ENCODE peak calls at places on chromosome 18, in seven cellular contexts. Y, N, V, I, B, J and S are unnamed samples.

GRCh38 chr18:7844418-7844817 is 277.3 kb downstream of the PTPRM start:
- DNase-seq in Y (no peak), N (no peak), V (peak; percentile 17), I (no peak), B (peak; percentile 86), J (peak; percentile 45), S (no peak)

GRCh38 chr18:59814872-59815271 is 84.9 kb upstream of the PMAIP1 start:
- DNase-seq in Y (peak; percentile 73), N (no peak), V (peak; percentile 88), I (no peak), B (peak; percentile 61), J (peak; percentile 86), S (no peak)

GRCh38 chr18:70047931-70048603 is 100.4 kb upstream of the CD226 start:
- DNase-seq in Y (peak; percentile 41), N (no peak), V (peak; percentile 41), I (no peak), B (peak; percentile 93), J (peak; percentile 73), S (no peak)

GRCh38 chr18:74499633-74500032 is 3.5 kb downstream of the CNDP2 start:
- DNase-seq in Y (peak; percentile 31), N (peak; percentile 74), V (no peak), I (no peak), B (peak; percentile 72), J (peak; percentile 30), S (peak; percentile 64)

GRCh38 chr18:57784034-57784815 is 18.9 kb downstream of the ATP8B1 start:
- DNase-seq in Y (peak; percentile 89), N (no peak), V (peak; percentile 67), I (peak; percentile 21), B (peak; percentile 85), J (peak; percentile 91), S (no peak)

GRCh38 chr18:42644729-42645131 is 470.8 kb downstream of the RIT2 start:
- DNase-seq in Y (no peak), N (no peak), V (no peak), I (no peak), B (peak; percentile 18), J (peak; percentile 26), S (no peak)

GRCh38 chr18:75029456-75029855 is 179.5 kb downstream of the PTGR3 start:
- DNase-seq in Y (no peak), N (no peak), V (no peak), I (no peak), B (no peak), J (no peak), S (peak; percentile 22)

GRCh38 chr18:3388323-3388722 is 61.6 kb upstream of the TGIF1 start:
- DNase-seq in Y (no peak), N (no peak), V (no peak), I (no peak), B (no peak), J (no peak), S (no peak)

GRCh38 chr18:53629356-53629755 is 595.1 kb downstream of the MBD2 start:
- DNase-seq in Y (no peak), N (no peak), V (no peak), I (no peak), B (no peak), J (no peak), S (no peak)

GRCh38 chr18:8019600-8019999 is 452.5 kb downstream of the PTPRM start:
- DNase-seq in Y (no peak), N (no peak), V (no peak), I (no peak), B (no peak), J (no peak), S (no peak)

GRCh38 chr18:26403451-26403850 is 144.9 kb downstream of the KCTD1 start:
- DNase-seq in Y (no peak), N (no peak), V (no peak), I (no peak), B (no peak), J (no peak), S (no peak)

GRCh38 chr18:22609642-22610041 is 191.9 kb upstream of the CTAGE1 start:
- DNase-seq in Y (peak; percentile 48), N (no peak), V (no peak), I (no peak), B (peak; percentile 24), J (peak; percentile 43), S (no peak)

GRCh38 chr18:7152485-7152884 is 34.9 kb upstream of the LAMA1 start:
- DNase-seq in Y (no peak), N (no peak), V (no peak), I (no peak), B (no peak), J (no peak), S (no peak)

GRCh38 chr18:67608171-67608570 is 91.7 kb upstream of the DSEL start:
- DNase-seq in Y (no peak), N (no peak), V (no peak), I (no peak), B (no peak), J (peak; percentile 50), S (no peak)

GRCh38 chr18:986552-986951 is 81.9 kb downstream of the ADCYAP1 start:
- DNase-seq in Y (no peak), N (no peak), V (no peak), I (no peak), B (no peak), J (no peak), S (no peak)

GRCh38 chr18:2244641-2245040 is 326.7 kb downstream of the METTL4 start:
- DNase-seq in Y (no peak), N (no peak), V (no peak), I (no peak), B (no peak), J (no peak), S (no peak)

GRCh38 chr18:9069482-9070059 is 32.9 kb upstream of the NDUFV2 start:
- DNase-seq in Y (no peak), N (no peak), V (no peak), I (no peak), B (no peak), J (no peak), S (no peak)

GRCh38 chr18:69400976-69401474 is 337 bp downstream of the DOK6 start:
- DNase-seq in Y (peak; percentile 46), N (peak; percentile 37), V (no peak), I (peak; percentile 53), B (no peak), J (peak; percentile 33), S (peak; percentile 8)

GRCh38 chr18:11040823-11041712 is 108.3 kb downstream of the PIEZO2 start:
- DNase-seq in Y (peak; percentile 80), N (peak; percentile 50), V (peak; percentile 41), I (peak; percentile 68), B (peak; percentile 27), J (peak; percentile 73), S (peak; percentile 35)
- TF ChIP-seq CTCF in Y (peak; percentile 93), N (peak; percentile 67), V (peak; percentile 92), I (peak; percentile 72), B (peak; percentile 59), J (peak; percentile 80), S (peak; percentile 67)

DNA sequence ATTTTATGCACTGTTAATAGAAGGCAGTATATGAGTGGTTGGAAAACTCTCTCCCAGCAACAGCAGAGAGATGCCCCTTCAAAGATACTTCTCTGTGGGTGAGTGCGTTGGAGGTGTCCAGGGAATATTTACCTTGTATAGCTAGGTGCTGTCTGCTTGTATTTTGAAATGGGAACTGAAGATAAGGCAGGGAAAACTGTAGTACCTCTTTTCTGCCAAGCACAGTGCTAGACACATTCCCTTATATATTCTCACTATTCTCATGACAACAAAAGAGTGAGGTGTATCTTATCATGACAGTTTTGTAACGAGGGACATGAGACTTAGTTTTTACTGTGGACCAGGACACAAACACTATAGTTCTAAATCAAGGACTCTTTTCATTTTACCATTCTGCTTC is 2.1 kb downstream of the TTC39C start:
- DNase-seq in Y (no peak), N (no peak), V (no peak), I (no peak), B (peak; percentile 64), J (no peak), S (no peak)
- TF ChIP-seq CTCF in Y (peak; percentile 45), N (no peak), V (peak; percentile 64), I (no peak), B (peak; percentile 53), J (no peak), S (peak; percentile 19)

GRCh38 chr18:29361843-29362242 is 1184.9 kb upstream of the CDH2 start:
- DNase-seq in Y (no peak), N (no peak), V (no peak), I (no peak), B (no peak), J (no peak), S (no peak)
- TF ChIP-seq CTCF in Y (no peak), N (no peak), V (no peak), I (no peak), B (no peak), J (no peak), S (no peak)

GRCh38 chr18:48958951-48959350 is 8.2 kb upstream of the SMAD7 start:
- DNase-seq in Y (no peak), N (no peak), V (no peak), I (no peak), B (no peak), J (no peak), S (no peak)
- TF ChIP-seq CTCF in Y (no peak), N (no peak), V (no peak), I (no peak), B (no peak), J (no peak), S (no peak)

GRCh38 chr18:45850021-45850420 is 24.5 kb downstream of the SIGLEC15 start:
- DNase-seq in Y (peak; percentile 40), N (no peak), V (peak; percentile 29), I (no peak), B (no peak), J (peak; percentile 26), S (no peak)
- TF ChIP-seq CTCF in Y (peak; percentile 63), N (no peak), V (peak; percentile 75), I (no peak), B (peak; percentile 31), J (peak; percentile 33), S (no peak)

DNA sequence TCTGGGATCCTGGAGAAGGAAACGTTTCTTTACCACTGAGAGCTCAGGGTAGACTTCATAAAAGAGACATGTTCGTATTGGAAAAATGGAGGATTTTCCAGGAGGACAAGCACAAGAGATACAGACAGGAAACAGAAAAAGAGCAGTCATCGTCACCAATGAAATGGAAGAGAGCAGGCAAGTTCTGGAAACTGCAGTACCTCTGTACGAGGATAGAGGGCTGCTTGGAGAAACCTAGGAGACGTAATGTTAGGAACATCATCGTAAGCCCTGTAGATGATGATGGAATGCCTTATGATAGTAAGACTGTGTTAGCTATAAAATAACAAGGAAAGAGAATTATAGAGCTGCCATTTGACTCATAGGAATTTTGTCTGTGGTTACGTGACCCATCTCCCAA is 121.1 kb upstream of the KLHL14 start:
- DNase-seq in Y (peak; percentile 21), N (no peak), V (no peak), I (no peak), B (no peak), J (peak; percentile 13), S (no peak)
- TF ChIP-seq CTCF in Y (peak; percentile 50), N (no peak), V (no peak), I (peak; percentile 38), B (no peak), J (peak; percentile 27), S (no peak)

GRCh38 chr18:55853268-55853667 is 265.3 kb upstream of the TCF4 start:
- DNase-seq in Y (no peak), N (no peak), V (no peak), I (no peak), B (no peak), J (no peak), S (no peak)
- TF ChIP-seq CTCF in Y (no peak), N (no peak), V (no peak), I (no peak), B (no peak), J (no peak), S (no peak)